ENCODE peak calls at places on chromosomes 6 and 20, in eight cellular contexts. One of them, this sample, is unnamed.
A peak's percentile ranks its signal among the peaks of the same experiment; 100 is the strongest.

GRCh38 chr20:62489186-62489939 is 13.6 kb upstream of the GATA5 start:
- DNase-seq in AG04450: no peak
- DNase-seq in neural progenitor cell: no peak
- DNase-seq in psoas muscle: no peak
- DNase-seq in uterus: no peak
- DNase-seq in hepatocyte: peak; percentile 84
- DNase-seq in right lobe of liver: no peak
- DNase-seq in GM23248: peak; percentile 63
- DNase-seq in this sample: no peak

GRCh38 chr6:116570856-116571682 is at the start of gene RWDD1:
- DNase-seq in hepatocyte: peak; percentile 99
- DNase-seq in uterus: peak; percentile 98
- DNase-seq in neural progenitor cell: peak; percentile 99
- DNase-seq in psoas muscle: peak; percentile 100
- DNase-seq in GM23248: peak; percentile 100
- DNase-seq in right lobe of liver: peak; percentile 99
- DNase-seq in AG04450: peak; percentile 99
- DNase-seq in this sample: peak; percentile 100

GRCh38 chr6:89369009-89369408 is 16.5 kb upstream of the UBE2J1 start:
- DNase-seq in neural progenitor cell: peak; percentile 68
- DNase-seq in GM23248: peak; percentile 77
- DNase-seq in AG04450: peak; percentile 13
- DNase-seq in psoas muscle: no peak
- DNase-seq in uterus: peak; percentile 73
- DNase-seq in hepatocyte: peak; percentile 65
- DNase-seq in right lobe of liver: peak; percentile 73
- DNase-seq in this sample: no peak

GRCh38 chr20:56483970-56484369 is 15.5 kb downstream of the RTF2 start:
- DNase-seq in uterus: no peak
- DNase-seq in hepatocyte: no peak
- DNase-seq in GM23248: no peak
- DNase-seq in psoas muscle: no peak
- DNase-seq in neural progenitor cell: no peak
- DNase-seq in right lobe of liver: no peak
- DNase-seq in AG04450: no peak
- DNase-seq in this sample: no peak

GRCh38 chr20:42741906-42742305 is 447.8 kb downstream of the PTPRT start:
- DNase-seq in neural progenitor cell: no peak
- DNase-seq in AG04450: no peak
- DNase-seq in right lobe of liver: no peak
- DNase-seq in uterus: no peak
- DNase-seq in psoas muscle: no peak
- DNase-seq in GM23248: no peak
- DNase-seq in hepatocyte: no peak
- DNase-seq in this sample: no peak

GRCh38 chr20:10332656-10333421 is 101.2 kb downstream of the MKKS start:
- DNase-seq in neural progenitor cell: no peak
- DNase-seq in hepatocyte: no peak
- DNase-seq in right lobe of liver: no peak
- DNase-seq in psoas muscle: no peak
- DNase-seq in uterus: no peak
- DNase-seq in AG04450: no peak
- DNase-seq in GM23248: no peak
- DNase-seq in this sample: no peak

GRCh38 chr20:5767493-5768098 is 17.4 kb downstream of the SHLD1 start:
- DNase-seq in GM23248: no peak
- DNase-seq in AG04450: no peak
- DNase-seq in neural progenitor cell: no peak
- DNase-seq in psoas muscle: peak; percentile 38
- DNase-seq in right lobe of liver: no peak
- DNase-seq in uterus: no peak
- DNase-seq in hepatocyte: no peak
- DNase-seq in this sample: no peak

GRCh38 chr20:45827030-45827652 is at the start of gene TNNC2:
- DNase-seq in right lobe of liver: no peak
- DNase-seq in uterus: no peak
- DNase-seq in neural progenitor cell: no peak
- DNase-seq in GM23248: no peak
- DNase-seq in psoas muscle: no peak
- DNase-seq in AG04450: no peak
- DNase-seq in hepatocyte: no peak
- DNase-seq in this sample: no peak

GRCh38 chr6:116111552-116112528 is 11.2 kb downstream of the NT5DC1 start:
- DNase-seq in hepatocyte: peak; percentile 37
- DNase-seq in GM23248: peak; percentile 61
- DNase-seq in uterus: no peak
- DNase-seq in neural progenitor cell: peak; percentile 66
- DNase-seq in AG04450: no peak
- DNase-seq in psoas muscle: no peak
- DNase-seq in right lobe of liver: no peak
- DNase-seq in this sample: no peak

GRCh38 chr6:116278478-116278822 is 1.3 kb downstream of the TSPYL1 start:
- DNase-seq in hepatocyte: no peak
- DNase-seq in neural progenitor cell: no peak
- DNase-seq in right lobe of liver: no peak
- DNase-seq in uterus: no peak
- DNase-seq in GM23248: no peak
- DNase-seq in psoas muscle: no peak
- DNase-seq in AG04450: no peak
- DNase-seq in this sample: peak; percentile 77

GRCh38 chr6:74578339-74578738 is 627.5 kb downstream of the COL12A1 start:
- DNase-seq in uterus: no peak
- DNase-seq in AG04450: peak; percentile 58
- DNase-seq in GM23248: peak; percentile 86
- DNase-seq in neural progenitor cell: no peak
- DNase-seq in psoas muscle: no peak
- DNase-seq in right lobe of liver: no peak
- DNase-seq in hepatocyte: no peak
- DNase-seq in this sample: no peak

GRCh38 chr20:58309607-58310290 is at the start of gene RAB22A:
- DNase-seq in neural progenitor cell: peak; percentile 95
- DNase-seq in GM23248: peak; percentile 96
- DNase-seq in right lobe of liver: peak; percentile 87
- DNase-seq in hepatocyte: peak; percentile 95
- DNase-seq in psoas muscle: peak; percentile 84
- DNase-seq in AG04450: peak; percentile 42
- DNase-seq in uterus: peak; percentile 81
- DNase-seq in this sample: peak; percentile 97

GRCh38 chr6:136090929-136091328 is 159.2 kb downstream of the MTFR2 start:
- DNase-seq in AG04450: no peak
- DNase-seq in uterus: no peak
- DNase-seq in neural progenitor cell: no peak
- DNase-seq in GM23248: peak; percentile 43
- DNase-seq in right lobe of liver: no peak
- DNase-seq in psoas muscle: no peak
- DNase-seq in hepatocyte: no peak
- DNase-seq in this sample: no peak

GRCh38 chr20:35700625-35701148 is 1.5 kb downstream of the ROMO1 start:
- DNase-seq in right lobe of liver: no peak
- DNase-seq in hepatocyte: no peak
- DNase-seq in AG04450: no peak
- DNase-seq in neural progenitor cell: no peak
- DNase-seq in uterus: no peak
- DNase-seq in GM23248: peak; percentile 45
- DNase-seq in psoas muscle: no peak
- DNase-seq in this sample: no peak

GRCh38 chr20:35708502-35708901 is 9.3 kb downstream of the ROMO1 start:
- DNase-seq in neural progenitor cell: no peak
- DNase-seq in AG04450: no peak
- DNase-seq in GM23248: no peak
- DNase-seq in hepatocyte: no peak
- DNase-seq in right lobe of liver: no peak
- DNase-seq in uterus: no peak
- DNase-seq in psoas muscle: no peak
- DNase-seq in this sample: no peak

GRCh38 chr20:35702824-35703695 is 3.9 kb downstream of the ROMO1 start:
- DNase-seq in neural progenitor cell: no peak
- DNase-seq in uterus: no peak
- DNase-seq in psoas muscle: no peak
- DNase-seq in AG04450: no peak
- DNase-seq in right lobe of liver: no peak
- DNase-seq in hepatocyte: no peak
- DNase-seq in GM23248: no peak
- DNase-seq in this sample: no peak

GRCh38 chr20:35702051-35702823 is 3.0 kb downstream of the ROMO1 start:
- DNase-seq in AG04450: peak; percentile 34
- DNase-seq in hepatocyte: no peak
- DNase-seq in GM23248: peak; percentile 86
- DNase-seq in uterus: no peak
- DNase-seq in neural progenitor cell: no peak
- DNase-seq in right lobe of liver: no peak
- DNase-seq in psoas muscle: no peak
- DNase-seq in this sample: peak; percentile 57

GRCh38 chr20:35704514-35705261 is 5.5 kb downstream of the ROMO1 start:
- DNase-seq in neural progenitor cell: no peak
- DNase-seq in psoas muscle: no peak
- DNase-seq in uterus: no peak
- DNase-seq in hepatocyte: no peak
- DNase-seq in AG04450: no peak
- DNase-seq in GM23248: no peak
- DNase-seq in right lobe of liver: no peak
- DNase-seq in this sample: no peak
- H3K27ac ChIP-seq in neural progenitor cell: no peak overlapping the region
- H3K27ac ChIP-seq in psoas muscle: peak overlapping the region; percentile 14
- H3K27ac ChIP-seq in uterus: no peak overlapping the region
- H3K27ac ChIP-seq in hepatocyte: no peak overlapping the region
- H3K27ac ChIP-seq in AG04450: no peak overlapping the region
- H3K27ac ChIP-seq in GM23248: peak overlapping the region; percentile 91
- H3K27ac ChIP-seq in right lobe of liver: no peak overlapping the region
- H3K27ac ChIP-seq in this sample: no peak overlapping the region

GRCh38 chr6:48151142-48151541 is 40.1 kb upstream of the PTCHD4 start:
- DNase-seq in right lobe of liver: no peak
- DNase-seq in GM23248: peak; percentile 7
- DNase-seq in uterus: no peak
- DNase-seq in hepatocyte: no peak
- DNase-seq in psoas muscle: no peak
- DNase-seq in neural progenitor cell: no peak
- DNase-seq in AG04450: no peak
- DNase-seq in this sample: no peak
- H3K27ac ChIP-seq in right lobe of liver: no peak overlapping the region
- H3K27ac ChIP-seq in GM23248: no peak overlapping the region
- H3K27ac ChIP-seq in uterus: no peak overlapping the region
- H3K27ac ChIP-seq in hepatocyte: no peak overlapping the region
- H3K27ac ChIP-seq in psoas muscle: no peak overlapping the region
- H3K27ac ChIP-seq in neural progenitor cell: no peak overlapping the region
- H3K27ac ChIP-seq in AG04450: no peak overlapping the region
- H3K27ac ChIP-seq in this sample: no peak overlapping the region

GRCh38 chr6:118186676-118187567 is 279.9 kb downstream of the SLC35F1 start:
- DNase-seq in right lobe of liver: no peak
- DNase-seq in neural progenitor cell: no peak
- DNase-seq in hepatocyte: no peak
- DNase-seq in uterus: no peak
- DNase-seq in GM23248: peak; percentile 10
- DNase-seq in psoas muscle: no peak
- DNase-seq in AG04450: no peak
- DNase-seq in this sample: no peak

GRCh38 chr6:118187568-118188164 is 280.6 kb downstream of the SLC35F1 start:
- DNase-seq in hepatocyte: peak; percentile 6
- DNase-seq in right lobe of liver: no peak
- DNase-seq in uterus: peak; percentile 31
- DNase-seq in GM23248: peak; percentile 82
- DNase-seq in neural progenitor cell: no peak
- DNase-seq in psoas muscle: peak; percentile 31
- DNase-seq in AG04450: no peak
- DNase-seq in this sample: no peak

GRCh38 chr6:118188561-118188960 is 281.5 kb downstream of the SLC35F1 start:
- DNase-seq in hepatocyte: no peak
- DNase-seq in uterus: no peak
- DNase-seq in GM23248: no peak
- DNase-seq in neural progenitor cell: no peak
- DNase-seq in AG04450: no peak
- DNase-seq in right lobe of liver: no peak
- DNase-seq in psoas muscle: no peak
- DNase-seq in this sample: no peak
- H3K27ac ChIP-seq in hepatocyte: no peak overlapping the region
- H3K27ac ChIP-seq in uterus: no peak overlapping the region
- H3K27ac ChIP-seq in GM23248: peak overlapping the region; percentile 72
- H3K27ac ChIP-seq in neural progenitor cell: no peak overlapping the region
- H3K27ac ChIP-seq in AG04450: no peak overlapping the region
- H3K27ac ChIP-seq in right lobe of liver: no peak overlapping the region
- H3K27ac ChIP-seq in psoas muscle: peak overlapping the region; percentile 47
- H3K27ac ChIP-seq in this sample: no peak overlapping the region

GRCh38 chr6:24910331-24910849 is 25.4 kb downstream of the RIPOR2 start:
- DNase-seq in right lobe of liver: no peak
- DNase-seq in hepatocyte: no peak
- DNase-seq in uterus: peak; percentile 55
- DNase-seq in psoas muscle: no peak
- DNase-seq in GM23248: peak; percentile 24
- DNase-seq in neural progenitor cell: peak; percentile 45
- DNase-seq in AG04450: no peak
- DNase-seq in this sample: peak; percentile 85

GRCh38 chr6:24911983-24912382 is 23.8 kb downstream of the RIPOR2 start:
- DNase-seq in GM23248: no peak
- DNase-seq in neural progenitor cell: no peak
- DNase-seq in hepatocyte: no peak
- DNase-seq in right lobe of liver: peak; percentile 30
- DNase-seq in AG04450: no peak
- DNase-seq in psoas muscle: no peak
- DNase-seq in uterus: no peak
- DNase-seq in this sample: no peak

GRCh38 chr6:24908555-24908954 is 27.2 kb downstream of the RIPOR2 start:
- DNase-seq in psoas muscle: no peak
- DNase-seq in GM23248: peak; percentile 55
- DNase-seq in uterus: peak; percentile 45
- DNase-seq in hepatocyte: no peak
- DNase-seq in neural progenitor cell: no peak
- DNase-seq in right lobe of liver: no peak
- DNase-seq in AG04450: no peak
- DNase-seq in this sample: no peak

GRCh38 chr6:24909281-24910216 is 26.2 kb downstream of the RIPOR2 start:
- DNase-seq in right lobe of liver: no peak
- DNase-seq in uterus: no peak
- DNase-seq in neural progenitor cell: no peak
- DNase-seq in GM23248: peak; percentile 34
- DNase-seq in psoas muscle: no peak
- DNase-seq in AG04450: no peak
- DNase-seq in hepatocyte: no peak
- DNase-seq in this sample: no peak

DNA sequence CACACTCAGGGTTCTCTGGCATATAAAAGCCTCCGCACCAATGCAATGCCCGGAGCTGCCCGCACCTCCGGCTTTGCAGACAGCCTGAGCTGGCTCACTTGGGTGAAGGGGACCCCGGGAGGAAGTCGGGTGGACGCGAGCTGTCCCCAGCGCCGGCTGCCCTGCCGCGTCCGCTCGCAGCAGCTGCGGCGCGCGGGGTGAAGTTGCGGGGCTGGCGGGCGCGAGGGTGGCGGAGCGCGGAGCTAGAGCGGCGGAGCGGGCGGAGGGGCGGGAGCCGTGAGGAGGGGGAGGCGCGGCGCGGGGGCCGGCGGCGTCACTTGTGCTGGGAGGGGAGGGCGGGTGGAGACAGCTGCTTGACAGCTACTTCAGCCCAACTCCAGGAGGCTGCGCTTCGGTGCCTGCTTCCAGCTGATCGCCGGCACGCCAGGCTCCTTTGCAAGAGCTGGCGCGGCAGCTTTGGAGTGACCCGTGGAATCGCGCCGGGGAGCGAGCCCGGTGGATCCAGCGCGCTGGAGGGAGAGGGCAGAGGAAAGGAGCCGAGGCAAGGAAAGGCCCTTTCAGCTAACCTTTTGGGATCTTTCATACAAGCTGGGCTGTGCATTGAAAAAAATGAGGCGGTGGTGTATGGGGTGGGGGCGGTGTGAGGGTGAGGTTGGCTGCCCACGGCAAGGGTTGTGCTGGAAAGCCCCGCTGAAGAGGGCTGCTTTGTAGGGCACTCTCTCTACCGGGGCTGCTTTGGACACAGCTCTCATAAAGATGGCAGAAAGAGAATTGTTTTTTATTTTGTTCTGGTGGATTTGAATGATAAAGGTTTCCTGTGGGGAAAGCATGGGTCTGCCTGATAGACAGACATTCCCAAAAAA is 24.7 kb downstream of the RIPOR2 start:
- DNase-seq in right lobe of liver: peak; percentile 52
- DNase-seq in AG04450: no peak
- DNase-seq in hepatocyte: peak; percentile 70
- DNase-seq in uterus: peak; percentile 79
- DNase-seq in GM23248: peak; percentile 77
- DNase-seq in psoas muscle: peak; percentile 66
- DNase-seq in neural progenitor cell: peak; percentile 91
- DNase-seq in this sample: peak; percentile 91
- H3K27ac ChIP-seq in right lobe of liver: no peak overlapping the region
- H3K27ac ChIP-seq in AG04450: no peak overlapping the region
- H3K27ac ChIP-seq in hepatocyte: no peak overlapping the region
- H3K27ac ChIP-seq in uterus: peak overlapping the region; percentile 98
- H3K27ac ChIP-seq in GM23248: no peak overlapping the region
- H3K27ac ChIP-seq in psoas muscle: peak overlapping the region; percentile 87
- H3K27ac ChIP-seq in neural progenitor cell: no peak overlapping the region
- H3K27ac ChIP-seq in this sample: peak overlapping the region; percentile 87